ENCODE peak calls at places on chromosomes 11 and 22, in five cellular contexts. One of them, this sample, is unnamed.

GRCh38 chr22:49328076-49328475 is 499.6 kb downstream of the BRD1 start:
- DNase-seq in uterus: no peak
- DNase-seq in H9: no peak
- DNase-seq in progenitor cell of endocrine pancreas: no peak
- DNase-seq in CD8-positive, alpha-beta T cell: no peak
- DNase-seq in this sample: no peak

GRCh38 chr11:45607995-45608394 is 57.4 kb downstream of the CHST1 start:
- DNase-seq in uterus: no peak
- DNase-seq in H9: no peak
- DNase-seq in progenitor cell of endocrine pancreas: no peak
- DNase-seq in CD8-positive, alpha-beta T cell: no peak
- DNase-seq in this sample: no peak

GRCh38 chr11:118438314-118438931 is 2.1 kb downstream of the KMT2A start:
- DNase-seq in uterus: peak; percentile 16
- DNase-seq in H9: peak; percentile 63
- DNase-seq in progenitor cell of endocrine pancreas: no peak
- DNase-seq in CD8-positive, alpha-beta T cell: peak; percentile 31
- DNase-seq in this sample: no peak

GRCh38 chr11:6418199-6418957 is 516 bp downstream of the APBB1 start:
- DNase-seq in uterus: peak; percentile 40
- DNase-seq in H9: peak; percentile 64
- DNase-seq in progenitor cell of endocrine pancreas: peak; percentile 41
- DNase-seq in CD8-positive, alpha-beta T cell: no peak
- DNase-seq in this sample: no peak

GRCh38 chr11:64357904-64358535 is 942 bp upstream of the RPS6KA4 start:
- DNase-seq in uterus: no peak
- DNase-seq in H9: no peak
- DNase-seq in progenitor cell of endocrine pancreas: no peak
- DNase-seq in CD8-positive, alpha-beta T cell: no peak
- DNase-seq in this sample: peak; percentile 18

GRCh38 chr22:49733631-49734030 is 94.0 kb downstream of the BRD1 start:
- DNase-seq in uterus: no peak
- DNase-seq in H9: no peak
- DNase-seq in progenitor cell of endocrine pancreas: no peak
- DNase-seq in CD8-positive, alpha-beta T cell: no peak
- DNase-seq in this sample: no peak

GRCh38 chr22:31650391-31650790 is 11.6 kb downstream of the PISD start:
- DNase-seq in uterus: no peak
- DNase-seq in H9: no peak
- DNase-seq in progenitor cell of endocrine pancreas: no peak
- DNase-seq in CD8-positive, alpha-beta T cell: no peak
- DNase-seq in this sample: no peak

GRCh38 chr11:99020324-99021225 is at the start of gene CNTN5:
- DNase-seq in uterus: peak; percentile 20
- DNase-seq in H9: peak; percentile 82
- DNase-seq in progenitor cell of endocrine pancreas: peak; percentile 49
- DNase-seq in CD8-positive, alpha-beta T cell: no peak
- DNase-seq in this sample: no peak

GRCh38 chr22:36368359-36368983 is 19.3 kb downstream of the MYH9 start:
- DNase-seq in uterus: no peak
- DNase-seq in H9: peak; percentile 92
- DNase-seq in progenitor cell of endocrine pancreas: no peak
- DNase-seq in CD8-positive, alpha-beta T cell: no peak
- DNase-seq in this sample: no peak
- TF ChIP-seq CTCF in uterus: no peak
- TF ChIP-seq CTCF in H9: no peak
- TF ChIP-seq CTCF in progenitor cell of endocrine pancreas: no peak
- TF ChIP-seq CTCF in CD8-positive, alpha-beta T cell: no peak
- TF ChIP-seq CTCF in this sample: no peak

GRCh38 chr11:15629690-15630321 is 515.1 kb downstream of the INSC start:
- DNase-seq in uterus: no peak
- DNase-seq in H9: peak; percentile 72
- DNase-seq in progenitor cell of endocrine pancreas: no peak
- DNase-seq in CD8-positive, alpha-beta T cell: no peak
- DNase-seq in this sample: no peak
- TF ChIP-seq CTCF in uterus: no peak
- TF ChIP-seq CTCF in H9: peak; percentile 73
- TF ChIP-seq CTCF in progenitor cell of endocrine pancreas: peak; percentile 44
- TF ChIP-seq CTCF in CD8-positive, alpha-beta T cell: no peak
- TF ChIP-seq CTCF in this sample: peak; percentile 49

GRCh38 chr11:87281496-87281895 is 243.8 kb downstream of the TMEM135 start:
- DNase-seq in uterus: no peak
- DNase-seq in H9: no peak
- DNase-seq in progenitor cell of endocrine pancreas: no peak
- DNase-seq in CD8-positive, alpha-beta T cell: no peak
- DNase-seq in this sample: no peak
- TF ChIP-seq CTCF in uterus: no peak
- TF ChIP-seq CTCF in H9: no peak
- TF ChIP-seq CTCF in progenitor cell of endocrine pancreas: no peak
- TF ChIP-seq CTCF in CD8-positive, alpha-beta T cell: no peak
- TF ChIP-seq CTCF in this sample: peak; percentile 18

GRCh38 chr11:126167476-126167875 is 44.0 kb downstream of the RPUSD4 start:
- DNase-seq in uterus: no peak
- DNase-seq in H9: no peak
- DNase-seq in progenitor cell of endocrine pancreas: no peak
- DNase-seq in CD8-positive, alpha-beta T cell: no peak
- DNase-seq in this sample: no peak
- TF ChIP-seq CTCF in uterus: no peak
- TF ChIP-seq CTCF in H9: no peak
- TF ChIP-seq CTCF in progenitor cell of endocrine pancreas: no peak
- TF ChIP-seq CTCF in CD8-positive, alpha-beta T cell: no peak
- TF ChIP-seq CTCF in this sample: no peak

GRCh38 chr22:41902932-41903421 is 11.9 kb downstream of the SHISA8 start:
- DNase-seq in uterus: no peak
- DNase-seq in H9: no peak
- DNase-seq in progenitor cell of endocrine pancreas: no peak
- DNase-seq in CD8-positive, alpha-beta T cell: no peak
- DNase-seq in this sample: no peak

GRCh38 chr22:41907436-41908401 is 7.2 kb downstream of the SHISA8 start:
- DNase-seq in uterus: no peak
- DNase-seq in H9: peak; percentile 39
- DNase-seq in progenitor cell of endocrine pancreas: no peak
- DNase-seq in CD8-positive, alpha-beta T cell: no peak
- DNase-seq in this sample: no peak

GRCh38 chr22:41906822-41907221 is 8.1 kb downstream of the SHISA8 start:
- DNase-seq in uterus: no peak
- DNase-seq in H9: peak; percentile 18
- DNase-seq in progenitor cell of endocrine pancreas: no peak
- DNase-seq in CD8-positive, alpha-beta T cell: no peak
- DNase-seq in this sample: no peak

GRCh38 chr22:41904450-41905410 is 10.1 kb downstream of the SHISA8 start:
- DNase-seq in uterus: no peak
- DNase-seq in H9: peak; percentile 23
- DNase-seq in progenitor cell of endocrine pancreas: no peak
- DNase-seq in CD8-positive, alpha-beta T cell: no peak
- DNase-seq in this sample: no peak

GRCh38 chr22:41905411-41906202 is 9.3 kb downstream of the SHISA8 start:
- DNase-seq in uterus: no peak
- DNase-seq in H9: peak; percentile 26
- DNase-seq in progenitor cell of endocrine pancreas: no peak
- DNase-seq in CD8-positive, alpha-beta T cell: no peak
- DNase-seq in this sample: no peak
- TF ChIP-seq CTCF in uterus: no peak
- TF ChIP-seq CTCF in H9: no peak
- TF ChIP-seq CTCF in progenitor cell of endocrine pancreas: no peak
- TF ChIP-seq CTCF in CD8-positive, alpha-beta T cell: no peak
- TF ChIP-seq CTCF in this sample: no peak

GRCh38 chr11:132186699-132187098 is 816.3 kb downstream of the NTM start:
- DNase-seq in uterus: no peak
- DNase-seq in H9: peak; percentile 39
- DNase-seq in progenitor cell of endocrine pancreas: no peak
- DNase-seq in CD8-positive, alpha-beta T cell: no peak
- DNase-seq in this sample: no peak
- TF ChIP-seq CTCF in uterus: no peak
- TF ChIP-seq CTCF in H9: peak; percentile 71
- TF ChIP-seq CTCF in progenitor cell of endocrine pancreas: peak; percentile 49
- TF ChIP-seq CTCF in CD8-positive, alpha-beta T cell: no peak
- TF ChIP-seq CTCF in this sample: peak; percentile 59

DNA sequence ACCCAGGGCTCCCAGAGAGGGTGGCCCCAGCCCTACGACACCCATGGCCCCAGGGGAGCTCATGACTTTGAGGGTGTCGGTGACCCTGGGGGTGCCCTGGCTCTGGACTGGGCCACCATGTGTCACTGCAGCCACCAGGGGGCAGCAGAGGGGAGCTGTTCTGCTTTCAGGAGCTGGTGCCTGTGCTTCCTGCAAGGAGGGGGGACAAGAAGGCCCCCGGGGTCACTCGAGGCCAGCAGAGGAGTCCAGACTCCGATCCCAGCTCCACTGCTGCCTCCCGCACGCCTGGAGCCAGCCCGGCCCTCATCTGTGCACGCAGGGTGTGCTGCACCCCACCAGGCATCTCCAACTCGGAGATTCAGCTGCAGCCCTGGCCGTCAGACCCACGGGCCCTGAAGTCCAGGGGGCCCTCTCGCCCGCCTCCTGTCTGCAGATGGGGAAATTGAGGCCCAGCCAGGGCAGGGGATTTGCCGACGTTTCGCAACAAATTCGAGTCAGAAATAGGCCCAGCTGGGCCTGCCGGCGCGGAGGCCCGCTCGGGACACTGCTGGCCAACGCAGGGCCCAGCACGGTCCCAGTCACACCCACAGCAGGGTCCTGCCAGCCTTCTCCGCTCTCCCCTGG is 29.5 kb upstream of the WNT7B start:
- DNase-seq in uterus: peak; percentile 94
- DNase-seq in H9: peak; percentile 87
- DNase-seq in progenitor cell of endocrine pancreas: peak; percentile 86
- DNase-seq in CD8-positive, alpha-beta T cell: peak; percentile 84
- DNase-seq in this sample: no peak
- TF ChIP-seq CTCF in uterus: peak; percentile 97
- TF ChIP-seq CTCF in H9: peak; percentile 97
- TF ChIP-seq CTCF in progenitor cell of endocrine pancreas: peak; percentile 98
- TF ChIP-seq CTCF in CD8-positive, alpha-beta T cell: peak; percentile 94
- TF ChIP-seq CTCF in this sample: peak; percentile 90

GRCh38 chr11:129695543-129696308 is 119.9 kb upstream of the TMEM45B start:
- DNase-seq in uterus: no peak
- DNase-seq in H9: peak; percentile 90
- DNase-seq in progenitor cell of endocrine pancreas: peak; percentile 78
- DNase-seq in CD8-positive, alpha-beta T cell: peak; percentile 58
- DNase-seq in this sample: peak; percentile 18
- TF ChIP-seq CTCF in uterus: peak; percentile 19
- TF ChIP-seq CTCF in H9: peak; percentile 80
- TF ChIP-seq CTCF in progenitor cell of endocrine pancreas: peak; percentile 69
- TF ChIP-seq CTCF in CD8-positive, alpha-beta T cell: peak; percentile 38
- TF ChIP-seq CTCF in this sample: peak; percentile 89

GRCh38 chr11:70129051-70129592 is 51.0 kb downstream of the ANO1 start:
- DNase-seq in uterus: no peak
- DNase-seq in H9: no peak
- DNase-seq in progenitor cell of endocrine pancreas: no peak
- DNase-seq in CD8-positive, alpha-beta T cell: no peak
- DNase-seq in this sample: no peak

GRCh38 chr11:70126494-70126893 is 48.4 kb downstream of the ANO1 start:
- DNase-seq in uterus: no peak
- DNase-seq in H9: no peak
- DNase-seq in progenitor cell of endocrine pancreas: no peak
- DNase-seq in CD8-positive, alpha-beta T cell: no peak
- DNase-seq in this sample: no peak

GRCh38 chr11:70127653-70128434 is 49.7 kb downstream of the ANO1 start:
- DNase-seq in uterus: no peak
- DNase-seq in H9: no peak
- DNase-seq in progenitor cell of endocrine pancreas: no peak
- DNase-seq in CD8-positive, alpha-beta T cell: no peak
- DNase-seq in this sample: no peak

GRCh38 chr11:70130636-70131035 is 52.5 kb downstream of the ANO1 start:
- DNase-seq in uterus: no peak
- DNase-seq in H9: no peak
- DNase-seq in progenitor cell of endocrine pancreas: no peak
- DNase-seq in CD8-positive, alpha-beta T cell: no peak
- DNase-seq in this sample: no peak

DNA sequence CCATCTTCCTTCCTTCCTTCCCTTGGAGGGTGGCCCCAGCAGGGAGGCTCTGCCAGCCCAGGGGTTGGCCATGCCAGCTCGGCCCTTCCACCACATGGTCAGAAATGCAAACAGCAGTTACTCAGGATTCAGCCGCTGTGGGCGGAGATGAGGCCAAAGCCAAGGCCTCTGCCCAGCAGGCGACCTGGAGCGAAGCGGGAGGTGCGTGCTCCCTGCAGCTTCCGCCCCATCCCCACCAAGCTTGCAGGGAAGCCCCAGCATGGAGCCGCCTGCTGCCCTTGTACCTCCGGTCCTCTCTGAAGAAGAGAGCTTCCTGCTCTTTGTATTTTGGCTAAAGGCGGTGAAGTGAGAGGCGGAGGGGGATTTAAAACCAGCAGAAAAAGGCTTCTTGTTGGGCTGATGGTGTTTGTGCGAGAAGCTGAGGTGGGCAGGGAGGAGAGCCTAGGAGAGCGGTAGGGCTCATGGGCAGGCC is 50.4 kb downstream of the ANO1 start:
- DNase-seq in uterus: no peak
- DNase-seq in H9: peak; percentile 72
- DNase-seq in progenitor cell of endocrine pancreas: no peak
- DNase-seq in CD8-positive, alpha-beta T cell: no peak
- DNase-seq in this sample: no peak
- TF ChIP-seq CTCF in uterus: no peak
- TF ChIP-seq CTCF in H9: peak; percentile 22
- TF ChIP-seq CTCF in progenitor cell of endocrine pancreas: no peak
- TF ChIP-seq CTCF in CD8-positive, alpha-beta T cell: no peak
- TF ChIP-seq CTCF in this sample: no peak

This sample was measured in Panc1.